ENCODE peak calls at places on chromosome 2, in nine cellular contexts. H is esophagus squamous epithelium, L is lower lobe of right lung, E is hepatocyte, U is lung, J is IMR-90, C is breast epithelium, V is tibial artery, A is K562. X is an unnamed sample. For H3K4me1, the result is how much of the 10 kb centered on the place peaks cover.

GRCh38 chr2:72010647-72011355 is 136.9 kb downstream of the CYP26B1 start:
- DNase-seq in H (no peak), L (no peak), E (no peak), U (peak), J (no peak), C (no peak), V (peak), A (no peak), X (no peak)

GRCh38 chr2:119282966-119283511 is 59.4 kb downstream of the STEAP3 start:
- DNase-seq in H (no peak), L (no peak), E (no peak), U (peak), J (no peak), C (peak), V (no peak), A (no peak), X (peak)

GRCh38 chr2:75523313-75524275 is 37.1 kb downstream of the EVA1A start:
- DNase-seq in H (no peak), L (no peak), E (peak), U (no peak), J (peak), C (no peak), V (no peak), A (no peak), X (no peak)

GRCh38 chr2:225842939-225843338 is 443.4 kb downstream of the NYAP2 start:
- DNase-seq in H (no peak), L (no peak), E (no peak), U (no peak), J (peak), C (no peak), V (no peak), A (no peak), X (no peak)

GRCh38 chr2:73776869-73777519 is 2.9 kb downstream of the DUSP11 start:
- DNase-seq in H (no peak), L (no peak), E (no peak), U (no peak), J (peak), C (no peak), V (no peak), A (no peak), X (no peak)

GRCh38 chr2:168494190-168494711 is 38.2 kb downstream of the CERS6 start:
- DNase-seq in H (no peak), L (no peak), E (peak), U (no peak), J (no peak), C (no peak), V (no peak), A (peak), X (no peak)

GRCh38 chr2:30862054-30862651 is 54.9 kb upstream of the CAPN13 start:
- DNase-seq in H (no peak), L (peak), E (peak), U (peak), J (peak), C (no peak), V (no peak), A (peak), X (peak)

GRCh38 chr2:12824304-12824761 is 107.6 kb downstream of the TRIB2 start:
- DNase-seq in H (no peak), L (no peak), E (peak), U (peak), J (peak), C (no peak), V (no peak), A (no peak), X (peak)

GRCh38 chr2:203682688-203683130 is 23.7 kb upstream of the CD28 start:
- DNase-seq in H (no peak), L (no peak), E (no peak), U (no peak), J (peak), C (no peak), V (no peak), A (no peak), X (no peak)

GRCh38 chr2:101704046-101704466 is 6.5 kb downstream of the MAP4K4 start:
- DNase-seq in H (no peak), L (no peak), E (peak), U (no peak), J (peak), C (no peak), V (peak), A (no peak), X (no peak)

GRCh38 chr2:1022178-1022577 is 71.5 kb downstream of the SNTG2 start:
- DNase-seq in H (no peak), L (no peak), E (no peak), U (no peak), J (no peak), C (no peak), V (no peak), A (no peak), X (no peak)

GRCh38 chr2:108288534-108289106 is at the start of gene SULT1C2:
- DNase-seq in H (no peak), L (no peak), E (peak), U (no peak), J (peak), C (no peak), V (no peak), A (no peak), X (no peak)

GRCh38 chr2:46313063-46313462 is 15.9 kb downstream of the EPAS1 start:
- DNase-seq in H (no peak), L (no peak), E (no peak), U (no peak), J (no peak), C (no peak), V (no peak), A (no peak), X (no peak)

GRCh38 chr2:38794235-38794946 is 16.4 kb downstream of the GEMIN6 start:
- DNase-seq in H (no peak), L (no peak), E (peak), U (no peak), J (no peak), C (no peak), V (no peak), A (no peak), X (no peak)

GRCh38 chr2:16008331-16008850 is 68.0 kb downstream of the MYCN start:
- DNase-seq in H (no peak), L (no peak), E (no peak), U (no peak), J (no peak), C (no peak), V (no peak), A (no peak), X (no peak)

GRCh38 chr2:199973703-199974102 is 18.3 kb downstream of the MAIP1 start:
- DNase-seq in H (no peak), L (no peak), E (peak), U (no peak), J (peak), C (no peak), V (no peak), A (no peak), X (no peak)

GRCh38 chr2:111669928-111670695 is 213.9 kb downstream of the ANAPC1 start:
- DNase-seq in H (no peak), L (no peak), E (no peak), U (peak), J (peak), C (no peak), V (no peak), A (no peak), X (no peak)

GRCh38 chr2:181805228-181806038 is 86.1 kb upstream of the ITPRID2 start:
- DNase-seq in H (no peak), L (no peak), E (no peak), U (no peak), J (peak), C (no peak), V (no peak), A (no peak), X (no peak)

GRCh38 chr2:241890524-241891235 is 21.2 kb downstream of the RTP5 start:
- DNase-seq in H (no peak), L (peak), E (no peak), U (no peak), J (no peak), C (peak), V (no peak), A (no peak), X (no peak)

GRCh38 chr2:235105821-235106359 is 154.1 kb downstream of the SH3BP4 start:
- DNase-seq in H (no peak), L (no peak), E (peak), U (no peak), J (no peak), C (no peak), V (no peak), A (no peak), X (no peak)

GRCh38 chr2:240398711-240399267 is 36.7 kb upstream of the GPC1 start:
- DNase-seq in H (no peak), L (peak), E (no peak), U (no peak), J (no peak), C (no peak), V (peak), A (no peak), X (no peak)

GRCh38 chr2:38268691-38269309 is 108.3 kb downstream of the ATL2 start:
- DNase-seq in H (no peak), L (no peak), E (no peak), U (no peak), J (peak), C (no peak), V (no peak), A (no peak), X (no peak)

GRCh38 chr2:96399342-96400048 is 63.9 kb downstream of the NCAPH start:
- DNase-seq in H (no peak), L (no peak), E (no peak), U (no peak), J (no peak), C (no peak), V (no peak), A (no peak), X (no peak)

GRCh38 chr2:96556441-96557330 is 20.1 kb downstream of the ARID5A start:
- DNase-seq in H (no peak), L (no peak), E (peak), U (no peak), J (peak), C (no peak), V (no peak), A (no peak), X (no peak)

GRCh38 chr2:242085941-242086621 is 216.6 kb downstream of the RTP5 start:
- DNase-seq in H (no peak), L (peak), E (no peak), U (peak), J (peak), C (no peak), V (peak), A (no peak), X (peak)

GRCh38 chr2:192162392-192163042 is 32.2 kb downstream of the TMEFF2 start:
- DNase-seq in H (peak), L (no peak), E (peak), U (peak), J (peak), C (no peak), V (no peak), A (peak), X (no peak)

GRCh38 chr2:176647325-176648155 is 378.3 kb downstream of the MTX2 start:
- DNase-seq in H (no peak), L (no peak), E (no peak), U (no peak), J (no peak), C (no peak), V (no peak), A (no peak), X (no peak)

GRCh38 chr2:139864821-139865302 is 1084.7 kb upstream of the NXPH2 start:
- DNase-seq in H (no peak), L (no peak), E (no peak), U (no peak), J (no peak), C (no peak), V (no peak), A (peak), X (no peak)

GRCh38 chr2:189406612-189407011 is 34.7 kb upstream of the WDR75 start:
- DNase-seq in H (no peak), L (no peak), E (no peak), U (no peak), J (no peak), C (no peak), V (no peak), A (no peak), X (no peak)

GRCh38 chr2:76009484-76009883 is 298.8 kb upstream of the GCFC2 start:
- DNase-seq in H (no peak), L (no peak), E (no peak), U (no peak), J (no peak), C (no peak), V (no peak), A (no peak), X (no peak)

GRCh38 chr2:15158117-15158516 is 403.0 kb downstream of the NBAS start:
- DNase-seq in H (no peak), L (no peak), E (no peak), U (no peak), J (no peak), C (no peak), V (no peak), A (no peak), X (no peak)

GRCh38 chr2:221503965-221504364 is 68.1 kb downstream of the EPHA4 start:
- DNase-seq in H (no peak), L (no peak), E (no peak), U (no peak), J (no peak), C (no peak), V (no peak), A (no peak), X (no peak)

GRCh38 chr2:189234991-189235390 is 55.4 kb upstream of the COL5A2 start:
- DNase-seq in H (no peak), L (no peak), E (no peak), U (no peak), J (peak), C (no peak), V (no peak), A (no peak), X (no peak)

GRCh38 chr2:31284107-31284506 is 50.2 kb downstream of the EHD3 start:
- DNase-seq in H (no peak), L (no peak), E (no peak), U (no peak), J (no peak), C (no peak), V (no peak), A (no peak), X (no peak)

DNA sequence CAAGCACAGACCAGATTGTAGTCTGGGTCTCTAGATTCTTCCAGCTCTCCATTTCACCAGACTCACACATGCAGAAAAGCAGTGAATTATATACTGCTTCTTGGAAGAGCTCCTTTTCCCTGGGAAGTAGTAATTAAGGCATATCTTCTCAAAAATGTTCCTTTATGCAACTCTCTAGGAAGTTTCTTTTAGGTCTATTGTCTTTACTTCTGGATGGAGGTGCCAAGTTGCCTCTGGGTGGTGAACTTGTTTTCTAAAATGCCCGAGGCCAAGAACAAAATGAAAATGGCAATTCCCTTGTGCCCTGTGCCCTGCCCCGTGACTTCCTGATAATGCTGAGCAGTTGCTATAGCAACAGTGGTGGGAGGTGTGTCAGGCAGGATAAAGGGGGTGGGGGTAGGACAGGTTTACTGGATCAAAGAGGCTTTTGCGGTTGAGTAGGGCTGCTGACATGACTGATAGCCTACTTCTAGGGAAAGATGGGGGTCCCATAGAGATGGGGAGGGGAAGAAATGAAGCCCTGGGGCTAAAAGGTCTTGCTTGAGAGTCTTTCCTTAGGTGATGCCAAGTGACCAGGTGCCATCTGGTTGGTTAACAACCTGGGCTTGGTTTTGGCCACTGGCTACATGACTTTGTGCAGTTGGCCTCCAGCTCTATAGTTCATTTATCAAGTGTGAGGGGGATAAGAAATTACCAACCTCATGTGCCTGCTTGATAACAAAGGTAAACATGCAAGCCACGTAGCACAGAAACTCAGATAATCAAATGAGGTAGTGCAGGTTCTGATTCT is 11.8 kb downstream of the IGFBP2 start:
- DNase-seq in H (no peak), L (no peak), E (no peak), U (no peak), J (no peak), C (no peak), V (no peak), A (no peak), X (no peak)
- H3K4me1 ChIP-seq in H (under half), L (under half), E (under half), U (under half), J (under half), C (under half), V (under half), A (under half), X (under half)

GRCh38 chr2:156321243-156321904 is 11.1 kb downstream of the NR4A2 start:
- DNase-seq in H (no peak), L (peak), E (no peak), U (no peak), J (no peak), C (no peak), V (no peak), A (no peak), X (no peak)

GRCh38 chr2:156320491-156320896 is 12.0 kb downstream of the NR4A2 start:
- DNase-seq in H (no peak), L (peak), E (no peak), U (no peak), J (peak), C (no peak), V (peak), A (no peak), X (peak)

GRCh38 chr2:156322103-156322671 is 10.3 kb downstream of the NR4A2 start:
- DNase-seq in H (no peak), L (no peak), E (no peak), U (no peak), J (no peak), C (no peak), V (no peak), A (no peak), X (no peak)

GRCh38 chr2:156317631-156318030 is 14.9 kb downstream of the NR4A2 start:
- DNase-seq in H (no peak), L (no peak), E (no peak), U (no peak), J (no peak), C (no peak), V (no peak), A (no peak), X (no peak)

GRCh38 chr2:156319811-156320490 is 12.6 kb downstream of the NR4A2 start:
- DNase-seq in H (no peak), L (peak), E (peak), U (no peak), J (peak), C (no peak), V (peak), A (peak), X (peak)
- TF ChIP-seq CTCF in H (no peak), L (peak), E (peak), U (no peak), J (peak), C (peak), V (peak), A (peak), X (peak)

DNA sequence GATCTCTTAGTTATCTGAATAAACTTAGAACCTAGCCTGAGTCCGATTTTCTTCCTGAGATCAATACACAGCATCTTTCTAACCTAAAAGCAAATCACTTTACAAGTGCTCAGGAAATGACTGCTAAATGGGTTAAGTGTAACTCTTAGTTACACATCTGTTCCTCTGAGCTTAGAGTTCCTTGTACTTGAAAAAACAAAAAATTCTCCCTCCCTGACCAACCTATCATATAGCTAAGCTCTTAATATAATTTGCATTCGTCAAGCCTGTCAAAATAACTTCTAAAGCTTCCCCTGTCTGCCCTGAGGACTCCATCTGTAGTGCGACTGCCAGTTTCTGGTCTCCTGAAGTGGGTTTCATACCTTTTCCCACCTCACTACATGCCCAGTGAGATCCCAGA is 190.3 kb downstream of the NCK2 start:
- DNase-seq in H (no peak), L (no peak), E (no peak), U (no peak), J (no peak), C (no peak), V (no peak), A (no peak), X (no peak)
- H3K4me1 ChIP-seq in H (under half), L (under half), E (under half), U (under half), J (under half), C (under half), V (under half), A (under half), X (under half)

GRCh38 chr2:219490600-219491130 is 8.0 kb upstream of the GMPPA start:
- DNase-seq in H (no peak), L (no peak), E (no peak), U (no peak), J (no peak), C (no peak), V (no peak), A (no peak), X (no peak)

GRCh38 chr2:219489315-219489714 is 9.4 kb upstream of the GMPPA start:
- DNase-seq in H (no peak), L (no peak), E (no peak), U (no peak), J (no peak), C (no peak), V (no peak), A (no peak), X (no peak)

GRCh38 chr2:219491278-219491967 is 7.3 kb upstream of the GMPPA start:
- DNase-seq in H (no peak), L (no peak), E (no peak), U (no peak), J (no peak), C (no peak), V (no peak), A (no peak), X (no peak)

GRCh38 chr2:219488844-219489194 is 9.9 kb upstream of the GMPPA start:
- DNase-seq in H (no peak), L (no peak), E (no peak), U (no peak), J (no peak), C (no peak), V (no peak), A (no peak), X (no peak)

DNA sequence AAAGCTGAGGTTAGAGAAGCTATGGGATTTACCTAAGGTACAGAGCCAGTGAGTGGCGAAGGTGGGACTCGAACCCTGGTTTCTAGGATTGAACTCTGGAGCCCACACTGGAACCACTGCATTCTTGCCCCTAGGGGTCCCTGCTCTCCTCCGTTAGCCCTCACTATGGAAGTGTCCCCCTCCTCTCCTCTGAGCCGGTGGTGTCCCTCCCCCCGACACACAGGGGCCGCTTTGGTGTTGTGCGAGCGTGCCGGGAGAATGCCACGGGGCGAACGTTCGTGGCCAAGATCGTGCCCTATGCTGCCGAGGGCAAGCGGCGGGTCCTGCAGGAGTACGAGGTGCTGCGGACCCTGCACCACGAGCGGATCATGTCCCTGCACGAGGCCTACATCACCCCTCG is 8.5 kb upstream of the GMPPA start:
- DNase-seq in H (no peak), L (no peak), E (no peak), U (no peak), J (no peak), C (no peak), V (no peak), A (peak), X (no peak)
- TF ChIP-seq CTCF in H (no peak), L (no peak), E (no peak), U (no peak), J (peak), C (no peak), V (no peak), A (no peak), X (peak)

GRCh38 chr2:173151671-173152398 is 76.2 kb downstream of the MAP3K20 start:
- DNase-seq in H (no peak), L (no peak), E (no peak), U (no peak), J (peak), C (no peak), V (no peak), A (no peak), X (no peak)

GRCh38 chr2:173150087-173150486 is 74.4 kb downstream of the MAP3K20 start:
- DNase-seq in H (no peak), L (no peak), E (no peak), U (no peak), J (peak), C (no peak), V (no peak), A (no peak), X (no peak)

GRCh38 chr2:173148520-173148919 is 72.9 kb downstream of the MAP3K20 start:
- DNase-seq in H (no peak), L (no peak), E (no peak), U (no peak), J (peak), C (no peak), V (no peak), A (no peak), X (no peak)

GRCh38 chr2:173150963-173151362 is 75.3 kb downstream of the MAP3K20 start:
- DNase-seq in H (no peak), L (no peak), E (no peak), U (no peak), J (peak), C (no peak), V (no peak), A (no peak), X (no peak)

GRCh38 chr2:173149491-173149890 is 73.8 kb downstream of the MAP3K20 start:
- DNase-seq in H (no peak), L (no peak), E (no peak), U (no peak), J (no peak), C (no peak), V (no peak), A (no peak), X (no peak)
- H3K4me1 ChIP-seq in H (under half), L (under half), E (under half), U (under half), J (under half), C (under half), V (under half), A (under half), X (half or more)